ENCODE peak calls at places on chromosomes 2 and 18, in seven cellular contexts. F, Q, V, M, J, N and Y are unnamed samples.

GRCh38 chr18:75173125-75173432 is 35.9 kb downstream of the PTGR3 start:
- DNase-seq in F (no peak), Q (no peak), V (no peak), M (no peak), J (no peak), N (no peak), Y (no peak)

GRCh38 chr2:9136997-9137819 is 69.4 kb upstream of the ASAP2 start:
- DNase-seq in F (no peak), Q (no peak), V (no peak), M (no peak), J (no peak), N (no peak), Y (no peak)

GRCh38 chr18:9862686-9863085 is 23.1 kb upstream of the TXNDC2 start:
- DNase-seq in F (peak; percentile 33), Q (no peak), V (no peak), M (no peak), J (no peak), N (no peak), Y (no peak)

GRCh38 chr2:11827547-11827946 is 81.1 kb downstream of the LPIN1 start:
- DNase-seq in F (no peak), Q (no peak), V (no peak), M (no peak), J (no peak), N (no peak), Y (no peak)

GRCh38 chr2:212936572-212936971 is 214.8 kb downstream of the IKZF2 start:
- DNase-seq in F (no peak), Q (no peak), V (no peak), M (no peak), J (no peak), N (no peak), Y (no peak)

GRCh38 chr2:84959045-84959493 is 11.9 kb upstream of the KCMF1 start:
- DNase-seq in F (no peak), Q (no peak), V (no peak), M (peak; percentile 69), J (no peak), N (no peak), Y (no peak)

GRCh38 chr2:162297925-162298552 is 20.4 kb downstream of the IFIH1 start:
- DNase-seq in F (peak; percentile 44), Q (peak; percentile 83), V (peak; percentile 75), M (peak; percentile 54), J (peak; percentile 66), N (peak; percentile 77), Y (peak; percentile 26)

GRCh38 chr18:61738488-61738887 is 154.3 kb downstream of the RNF152 start:
- DNase-seq in F (no peak), Q (no peak), V (no peak), M (peak; percentile 74), J (no peak), N (no peak), Y (no peak)

GRCh38 chr18:31429623-31430022 is 17.9 kb upstream of the DSG3 start:
- DNase-seq in F (no peak), Q (no peak), V (no peak), M (no peak), J (no peak), N (no peak), Y (no peak)

GRCh38 chr2:63589148-63589972 is 597 bp downstream of the MDH1 start:
- DNase-seq in F (no peak), Q (peak; percentile 23), V (peak; percentile 70), M (no peak), J (peak; percentile 23), N (no peak), Y (no peak)

GRCh38 chr18:12990128-12990485 is 1.1 kb upstream of the CEP192 start:
- DNase-seq in F (no peak), Q (no peak), V (no peak), M (no peak), J (no peak), N (no peak), Y (no peak)

GRCh38 chr2:120105360-120105759 is 92.5 kb downstream of the EPB41L5 start:
- DNase-seq in F (no peak), Q (no peak), V (no peak), M (no peak), J (no peak), N (no peak), Y (no peak)

GRCh38 chr2:228102949-228103348 is 78.5 kb downstream of the SPHKAP start:
- DNase-seq in F (no peak), Q (no peak), V (no peak), M (no peak), J (no peak), N (no peak), Y (no peak)

GRCh38 chr18:58856881-58857280 is 7.8 kb upstream of the ZNF532 start:
- DNase-seq in F (no peak), Q (no peak), V (no peak), M (peak; percentile 38), J (no peak), N (no peak), Y (no peak)

GRCh38 chr2:86625096-86625495 is 1.4 kb upstream of the RNF103 start:
- DNase-seq in F (no peak), Q (no peak), V (no peak), M (no peak), J (no peak), N (no peak), Y (no peak)

GRCh38 chr2:134273240-134273983 is 19.5 kb downstream of the MGAT5 start:
- DNase-seq in F (no peak), Q (no peak), V (no peak), M (no peak), J (no peak), N (no peak), Y (no peak)

GRCh38 chr2:120288016-120288373 is 35.3 kb downstream of the RALB start:
- DNase-seq in F (no peak), Q (no peak), V (no peak), M (no peak), J (no peak), N (no peak), Y (no peak)

GRCh38 chr2:39772086-39772811 is 6.8 kb downstream of the THUMPD2 start:
- DNase-seq in F (no peak), Q (no peak), V (no peak), M (peak; percentile 56), J (peak; percentile 8), N (no peak), Y (no peak)